ENCODE peak calls at places on chromosomes 16 and 17, in six cellular contexts. Q, D, Y, C, W and F are unnamed samples.

GRCh38 chr16:81808933-81809480 is 29.9 kb downstream of the PLCG2 start:
- DNase-seq in Q (no peak), Y (no peak), C (no peak), D (no peak), W (no peak), F (no peak)

GRCh38 chr16:68740628-68741346 is 3.7 kb downstream of the CDH1 start:
- DNase-seq in D (no peak), W (no peak), Y (no peak), Q (no peak), C (no peak), F (no peak)

GRCh38 chr16:67833035-67833417 is 9.1 kb upstream of the THAP11 start:
- DNase-seq in C (no peak), W (no peak), D (peak), Y (no peak), Q (peak), F (no peak)

GRCh38 chr16:31010539-31010938 is at the start of gene STX1B:
- DNase-seq in Y (no peak), W (no peak), C (no peak), D (peak), Q (no peak), F (no peak)

GRCh38 chr17:34236341-34236892 is 18.7 kb upstream of the CCL2 start:
- DNase-seq in D (no peak), Q (no peak), W (no peak), Y (no peak), C (peak), F (no peak)

GRCh38 chr17:70290770-70291169 is 121.4 kb downstream of the KCNJ2 start:
- DNase-seq in Q (no peak), C (no peak), D (no peak), W (no peak), Y (no peak), F (no peak)

GRCh38 chr17:313231-313630 is 39.4 kb downstream of the RPH3AL start:
- DNase-seq in Y (no peak), W (no peak), Q (no peak), C (no peak), D (no peak), F (no peak)

GRCh38 chr16:66851166-66851964 is 7.2 kb downstream of the CA7 start:
- DNase-seq in Q (no peak), W (no peak), C (no peak), D (no peak), Y (no peak), F (no peak)

GRCh38 chr17:37551788-37552187 is 57.4 kb downstream of the SYNRG start:
- DNase-seq in D (no peak), W (no peak), Q (peak), Y (peak), C (no peak), F (no peak)

GRCh38 chr17:77854083-77854758 is 104.3 kb upstream of the TNRC6C start:
- DNase-seq in Y (no peak), W (no peak), D (no peak), Q (no peak), C (no peak), F (no peak)

GRCh38 chr16:67393111-67393789 is at the start of gene TPPP3:
- DNase-seq in D (peak), Y (no peak), C (peak), Q (peak), W (peak), F (no peak)

GRCh38 chr16:19282101-19282500 is 3.4 kb upstream of the CLEC19A start:
- DNase-seq in D (no peak), Q (no peak), Y (no peak), W (no peak), C (no peak), F (no peak)

GRCh38 chr17:80110447-80110812 is 9.0 kb downstream of the GAA start:
- DNase-seq in W (no peak), Q (no peak), Y (no peak), D (no peak), C (no peak), F (no peak)

GRCh38 chr17:40548982-40549680 is 16.1 kb downstream of the CCR7 start:
- DNase-seq in W (peak), D (peak), C (no peak), Q (peak), Y (no peak), F (no peak)